ENCODE peak calls at places on chromosome 15, in seven cellular contexts. M is activated CD8-positive, alpha-beta memory T cell treated with anti-CD3 and anti-CD28 coated beads for 4 hours; U is lower lobe of right lung; X is neural progenitor cell; S is iPS-NIHi11; N is CD4-positive, alpha-beta T cell; F is HuH-7. Y is an unnamed sample.

GRCh38 chr15:29208352-29208751 is 61.3 kb downstream of the NSMCE3 start:
- DNase-seq in F (no peak), N (no peak), U (no peak), S (no peak), X (no peak), M (no peak), Y (no peak)

GRCh38 chr15:37877851-37878577 is 56.4 kb upstream of the TMCO5A start:
- DNase-seq in F (no peak), M (no peak), S (no peak), U (no peak), N (no peak), X (no peak), Y (no peak)

GRCh38 chr15:90191795-90192494 is 9.2 kb upstream of the SEMA4B start:
- DNase-seq in N (no peak), S (peak), X (no peak), M (no peak), U (peak), F (peak), Y (peak)

GRCh38 chr15:70111203-70112017 is 13.7 kb upstream of the TLE3 start:
- DNase-seq in M (no peak), F (peak), S (peak), X (peak), U (no peak), N (no peak), Y (no peak)

GRCh38 chr15:81922143-81922542 is 123.7 kb downstream of the MEX3B start:
- DNase-seq in F (no peak), U (no peak), S (no peak), M (no peak), X (no peak), N (no peak), Y (no peak)

GRCh38 chr15:33586791-33587697 is 276.3 kb downstream of the RYR3 start:
- DNase-seq in M (no peak), X (no peak), N (no peak), F (no peak), U (no peak), S (no peak), Y (no peak)

GRCh38 chr15:73380661-73381060 is 11.9 kb upstream of the HCN4 start:
- DNase-seq in X (no peak), U (no peak), N (no peak), M (no peak), F (no peak), S (no peak), Y (no peak)

GRCh38 chr15:62739082-62739481 is 303.5 kb upstream of the TPM1 start:
- DNase-seq in U (no peak), S (no peak), X (no peak), M (no peak), F (no peak), N (no peak), Y (no peak)

GRCh38 chr15:92395557-92395956 is 1.9 kb downstream of the ST8SIA2 start:
- DNase-seq in X (no peak), F (no peak), M (no peak), U (no peak), S (no peak), N (no peak), Y (no peak)

GRCh38 chr15:93302080-93302765 is 213.2 kb upstream of the RGMA start:
- DNase-seq in M (no peak), X (no peak), N (no peak), S (no peak), F (no peak), U (no peak), Y (no peak)

GRCh38 chr15:96882361-96882760 is 551.9 kb downstream of the NR2F2 start:
- DNase-seq in S (no peak), X (no peak), F (no peak), M (no peak), N (no peak), U (no peak), Y (no peak)

GRCh38 chr15:90868261-90868689 is at the start of gene FURIN:
- DNase-seq in U (no peak), N (no peak), F (no peak), S (no peak), M (no peak), X (no peak), Y (no peak)

GRCh38 chr15:28153492-28154119 is 54.5 kb upstream of the OCA2 start:
- DNase-seq in M (no peak), S (no peak), F (no peak), N (no peak), U (no peak), X (no peak), Y (no peak)

GRCh38 chr15:92915766-92916435 is 15.8 kb downstream of the CHD2 start:
- DNase-seq in F (no peak), S (no peak), X (no peak), U (no peak), M (no peak), N (no peak), Y (no peak)

GRCh38 chr15:99495430-99496301 is 70.1 kb upstream of the MEF2A start:
- DNase-seq in M (no peak), F (no peak), S (no peak), N (no peak), U (no peak), X (no peak), Y (no peak)

GRCh38 chr15:99788156-99788555 is 54.9 kb upstream of the LYSMD4 start:
- DNase-seq in S (no peak), M (no peak), X (no peak), N (no peak), U (no peak), F (no peak), Y (no peak)

GRCh38 chr15:74245342-74245931 is 9.3 kb downstream of the CCDC33 start:
- DNase-seq in S (peak), F (no peak), N (no peak), U (no peak), X (peak), M (no peak), Y (no peak)

GRCh38 chr15:52100807-52101206 is 11.8 kb downstream of the BCL2L10 start:
- DNase-seq in F (no peak), N (no peak), S (no peak), U (peak), X (no peak), M (no peak), Y (no peak)

GRCh38 chr15:61639491-61639890 is 410.4 kb upstream of the RORA start:
- DNase-seq in M (no peak), X (no peak), S (no peak), N (no peak), F (no peak), U (no peak), Y (no peak)

GRCh38 chr15:33618300-33618699 is 307.5 kb downstream of the RYR3 start:
- DNase-seq in N (no peak), S (no peak), M (no peak), U (no peak), F (no peak), X (no peak), Y (no peak)

GRCh38 chr15:42359990-42360389 is 689 bp downstream of the CAPN3 start:
- DNase-seq in N (no peak), S (no peak), X (no peak), U (no peak), M (no peak), F (no peak), Y (no peak)

GRCh38 chr15:36177590-36178281 is 401.7 kb upstream of the CDIN1 start:
- DNase-seq in X (no peak), U (no peak), M (no peak), N (no peak), F (peak), S (no peak), Y (no peak)

GRCh38 chr15:64746921-64747320 is 28.5 kb downstream of the RBPMS2 start:
- DNase-seq in F (no peak), X (no peak), S (no peak), M (no peak), U (no peak), N (no peak), Y (no peak)

GRCh38 chr15:71743861-71744382 is 66.4 kb upstream of the NR2E3 start:
- DNase-seq in U (no peak), F (peak), M (peak), X (peak), S (peak), N (peak), Y (peak)

GRCh38 chr15:42919794-42920280 is 741 bp downstream of the TTBK2 start:
- DNase-seq in F (peak), M (no peak), U (no peak), S (peak), N (peak), X (peak), Y (peak)

GRCh38 chr15:81363713-81364112 is 10.3 kb downstream of the TMC3 start:
- DNase-seq in M (no peak), U (no peak), F (no peak), S (no peak), N (no peak), X (no peak), Y (no peak)

GRCh38 chr15:70264738-70265465 is 167.2 kb upstream of the TLE3 start:
- DNase-seq in N (no peak), M (no peak), X (no peak), S (no peak), U (no peak), F (no peak), Y (no peak)

GRCh38 chr15:73082719-73083275 is 30.5 kb downstream of the NEO1 start:
- DNase-seq in U (no peak), N (no peak), S (no peak), F (no peak), X (no peak), M (no peak), Y (no peak)

GRCh38 chr15:72358532-72359180 is 17.2 kb downstream of the HEXA start:
- DNase-seq in N (no peak), U (peak), S (no peak), M (no peak), X (no peak), F (no peak), Y (no peak)

GRCh38 chr15:33107950-33108349 is 86.6 kb downstream of the FMN1 start:
- DNase-seq in S (no peak), F (no peak), N (no peak), M (no peak), X (no peak), U (no peak), Y (no peak)

GRCh38 chr15:52362497-52362896 is 66.9 kb upstream of the MYO5C start:
- DNase-seq in U (no peak), M (no peak), S (no peak), F (no peak), N (no peak), X (no peak), Y (no peak)

GRCh38 chr15:82530006-82530405 is 10.3 kb downstream of the RPS17 start:
- DNase-seq in X (no peak), S (no peak), M (no peak), F (no peak), U (no peak), N (no peak), Y (no peak)

GRCh38 chr15:60520041-60520824 is 41.3 kb upstream of the ICE2 start:
- DNase-seq in N (no peak), S (no peak), M (no peak), U (no peak), F (no peak), X (no peak), Y (no peak)

GRCh38 chr15:35751421-35752133 is 205.6 kb upstream of the DPH6 start:
- DNase-seq in U (no peak), F (peak), N (peak), X (peak), M (no peak), S (peak), Y (no peak)

GRCh38 chr15:61266916-61267315 is 37.8 kb upstream of the RORA start:
- DNase-seq in U (no peak), F (no peak), X (no peak), M (no peak), N (no peak), S (no peak), Y (no peak)

GRCh38 chr15:37789881-37790280 is 144.6 kb upstream of the TMCO5A start:
- DNase-seq in X (no peak), M (no peak), N (no peak), S (no peak), U (no peak), F (no peak), Y (no peak)

GRCh38 chr15:52154896-52155865 is 36.0 kb downstream of the GNB5 start:
- DNase-seq in F (no peak), N (no peak), S (no peak), X (no peak), U (no peak), M (no peak), Y (no peak)

GRCh38 chr15:85125056-85125661 is 143.5 kb downstream of the PDE8A start:
- DNase-seq in U (no peak), S (peak), N (no peak), M (no peak), F (no peak), X (no peak), Y (no peak)

GRCh38 chr15:77070500-77071337 is at the start of gene TSPAN3:
- DNase-seq in N (peak), S (peak), M (peak), X (peak), F (peak), U (peak), Y (peak)